ENCODE peak calls at places on chromosomes 16 and 17, in nine cellular contexts. J is GM23338; T is CD4-positive, alpha-beta T cell; V is tibial artery; N is cardiac fibroblast; F is Panc1; E is fibroblast of lung; A is progenitor cell of endocrine pancreas; G is kidney epithelial cell. L is an unnamed sample.

GRCh38 chr17:17628388-17629008 is 37.0 kb upstream of the PEMT start:
- DNase-seq in J (no peak), T (peak; percentile 9), V (no peak), N (no peak), F (no peak), E (no peak), A (no peak), G (no peak), L (peak; percentile 20)

GRCh38 chr16:27718136-27718766 is 168.3 kb downstream of the KATNIP start:
- DNase-seq in J (no peak), T (no peak), V (no peak), N (no peak), F (no peak), E (no peak), A (no peak), G (no peak), L (no peak)

GRCh38 chr17:43673516-43674323 is 12.0 kb upstream of the MEOX1 start:
- DNase-seq in J (peak; percentile 83), T (peak; percentile 78), V (peak; percentile 71), N (peak; percentile 73), F (peak; percentile 51), E (peak; percentile 64), A (peak; percentile 72), G (no peak), L (peak; percentile 65)

GRCh38 chr16:73308776-73309175 is 260.8 kb upstream of the ZFHX3 start:
- DNase-seq in J (no peak), T (no peak), V (no peak), N (no peak), F (no peak), E (no peak), A (no peak), G (no peak), L (no peak)

GRCh38 chr17:17400070-17400469 is 76.7 kb upstream of the MED9 start:
- DNase-seq in J (no peak), T (no peak), V (no peak), N (no peak), F (no peak), E (no peak), A (no peak), G (no peak), L (no peak)

GRCh38 chr16:13478991-13479390 is 441.0 kb upstream of the ERCC4 start:
- DNase-seq in J (no peak), T (no peak), V (no peak), N (no peak), F (no peak), E (no peak), A (no peak), G (no peak), L (no peak)

GRCh38 chr17:4786111-4786491 is at the start of gene VMO1:
- DNase-seq in J (peak; percentile 27), T (no peak), V (no peak), N (peak; percentile 35), F (no peak), E (peak; percentile 22), A (no peak), G (no peak), L (no peak)

GRCh38 chr17:61431594-61432311 is 20.5 kb upstream of the TBX4 start:
- DNase-seq in J (no peak), T (no peak), V (no peak), N (peak; percentile 22), F (no peak), E (peak; percentile 89), A (no peak), G (no peak), L (no peak)

GRCh38 chr17:27929990-27930389 is 36.8 kb upstream of the LYRM9 start:
- DNase-seq in J (no peak), T (no peak), V (no peak), N (no peak), F (no peak), E (no peak), A (no peak), G (no peak), L (no peak)

GRCh38 chr16:30829130-30830071 is 42.4 kb upstream of the ZNF629 start:
- DNase-seq in J (no peak), T (no peak), V (no peak), N (no peak), F (no peak), E (no peak), A (no peak), G (no peak), L (no peak)

GRCh38 chr16:72198641-72199250 is 26.8 kb upstream of the PMFBP1 start:
- DNase-seq in J (peak; percentile 38), T (no peak), V (no peak), N (no peak), F (no peak), E (no peak), A (no peak), G (no peak), L (no peak)

GRCh38 chr17:16250635-16251034 is 33.6 kb downstream of the PIGL start:
- DNase-seq in J (no peak), T (no peak), V (no peak), N (peak; percentile 59), F (no peak), E (peak; percentile 71), A (no peak), G (no peak), L (no peak)

DNA sequence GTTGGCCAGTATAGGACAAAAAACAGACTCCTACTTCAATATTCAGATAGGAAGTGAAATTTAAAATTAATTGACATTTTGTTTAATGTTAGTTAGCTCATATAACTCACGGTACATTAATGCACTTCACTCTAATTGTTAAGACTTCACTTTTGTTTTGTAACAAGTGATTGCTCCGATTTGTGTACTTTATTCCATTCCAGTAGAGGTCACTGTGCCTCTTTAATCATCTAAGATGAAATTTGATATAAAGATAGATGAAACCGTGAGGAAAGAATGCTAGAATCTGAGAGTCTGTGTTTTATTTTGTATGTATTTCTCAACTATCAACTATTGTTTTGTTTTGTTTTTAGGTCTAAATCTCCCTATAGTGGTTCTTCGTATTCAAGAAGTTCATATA is 29.0 kb downstream of the RBBP6 start:
- DNase-seq in J (no peak), T (no peak), V (no peak), N (peak; percentile 41), F (no peak), E (peak; percentile 49), A (no peak), G (no peak), L (no peak)
- TF ChIP-seq CTCF in J (no peak), T (no peak), V (peak; percentile 14), N (peak; percentile 21), F (peak; percentile 35), E (peak; percentile 20), A (peak; percentile 15), G (peak; percentile 19), L (no peak)

GRCh38 chr16:69522041-69522578 is 43.7 kb upstream of the NFAT5 start:
- DNase-seq in J (no peak), T (no peak), V (no peak), N (no peak), F (no peak), E (no peak), A (no peak), G (no peak), L (no peak)

GRCh38 chr16:69520413-69520799 is 45.4 kb upstream of the NFAT5 start:
- DNase-seq in J (no peak), T (no peak), V (no peak), N (no peak), F (no peak), E (no peak), A (no peak), G (no peak), L (no peak)

GRCh38 chr16:69522732-69523404 is 42.9 kb upstream of the NFAT5 start:
- DNase-seq in J (peak; percentile 62), T (no peak), V (no peak), N (no peak), F (no peak), E (no peak), A (no peak), G (no peak), L (no peak)

GRCh38 chr16:69523571-69523970 is 42.2 kb upstream of the NFAT5 start:
- DNase-seq in J (no peak), T (no peak), V (no peak), N (no peak), F (no peak), E (no peak), A (no peak), G (no peak), L (no peak)

GRCh38 chr16:69520800-69521602 is 44.8 kb upstream of the NFAT5 start:
- DNase-seq in J (no peak), T (no peak), V (no peak), N (peak; percentile 18), F (no peak), E (peak; percentile 55), A (no peak), G (no peak), L (no peak)
- TF ChIP-seq CTCF in J (no peak), T (no peak), V (no peak), N (no peak), F (no peak), E (no peak), A (no peak), G (no peak), L (no peak)

GRCh38 chr16:66752379-66752778 is 970 bp upstream of the DYNC1LI2 start:
- DNase-seq in J (no peak), T (no peak), V (no peak), N (no peak), F (no peak), E (no peak), A (no peak), G (no peak), L (no peak)

GRCh38 chr16:66751135-66751991 is at the start of gene DYNC1LI2:
- DNase-seq in J (peak; percentile 83), T (peak; percentile 66), V (peak; percentile 78), N (peak; percentile 79), F (no peak), E (peak; percentile 70), A (peak; percentile 79), G (no peak), L (peak; percentile 92)

GRCh38 chr16:66752958-66753357 is 1.5 kb upstream of the DYNC1LI2 start:
- DNase-seq in J (no peak), T (no peak), V (no peak), N (no peak), F (no peak), E (no peak), A (no peak), G (no peak), L (no peak)

GRCh38 chr16:66750279-66751134 is 902 bp downstream of the DYNC1LI2 start:
- DNase-seq in J (no peak), T (no peak), V (no peak), N (no peak), F (no peak), E (no peak), A (no peak), G (no peak), L (no peak)

DNA sequence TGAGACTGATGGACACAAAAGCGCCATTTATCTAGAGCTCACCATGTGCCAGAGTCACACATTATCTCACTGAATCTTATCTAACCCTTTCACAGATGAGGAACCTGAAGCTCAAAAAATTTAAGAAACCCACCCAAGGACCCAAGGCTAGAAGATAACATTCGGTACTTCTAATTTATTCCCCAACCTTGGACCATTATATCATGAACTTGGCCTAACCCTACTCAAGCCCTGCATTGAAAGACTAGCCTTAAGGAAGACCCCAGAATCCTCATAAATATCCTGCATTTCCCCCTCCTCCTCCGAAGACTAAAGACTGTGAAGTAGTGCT is 548 bp upstream of the DYNC1LI2 start:
- DNase-seq in J (no peak), T (no peak), V (no peak), N (no peak), F (no peak), E (no peak), A (no peak), G (no peak), L (no peak)
- TF ChIP-seq CTCF in J (no peak), T (no peak), V (no peak), N (no peak), F (peak; percentile 27), E (peak; percentile 1), A (no peak), G (no peak), L (no peak)

GRCh38 chr17:37413875-37414519 is 7.3 kb downstream of the TADA2A start:
- DNase-seq in J (peak; percentile 12), T (no peak), V (no peak), N (no peak), F (no peak), E (peak; percentile 21), A (no peak), G (no peak), L (no peak)
- TF ChIP-seq CTCF in J (no peak), T (no peak), V (no peak), N (peak; percentile 39), F (no peak), E (peak; percentile 40), A (peak; percentile 39), G (peak; percentile 11), L (no peak)